ENCODE peak calls at places on chromosomes 3 and 15, in four cellular contexts. J is cardiac septum, M is LoVo, I is Right ventricle myocardium inferior. D is an unnamed sample.
A peak's percentile ranks its signal among the peaks of the same experiment; 100 is the strongest.

GRCh38 chr3:194587438-194587931 is 45.7 kb downstream of the TMEM44 start:
- DNase-seq in J (no peak), M (no peak), I (peak; percentile 83), D (no peak)

GRCh38 chr3:71510485-71510884 is 73.0 kb downstream of the FOXP1 start:
- DNase-seq in M (no peak), I (no peak), J (no peak), D (no peak)

GRCh38 chr3:141228385-141228784 is 3.2 kb upstream of the PXYLP1 start:
- DNase-seq in I (no peak), M (no peak), J (no peak), D (no peak)

GRCh38 chr3:51637941-51638471 is 33.0 kb upstream of the TEX264 start:
- DNase-seq in J (no peak), M (no peak), I (no peak), D (peak; percentile 26)

GRCh38 chr15:79724312-79724711 is 172.5 kb downstream of the MTHFS start:
- DNase-seq in J (no peak), I (no peak), M (no peak), D (no peak)

GRCh38 chr15:26115229-26115943 is 252.3 kb upstream of the ATP10A start:
- DNase-seq in J (no peak), I (no peak), M (no peak), D (no peak)

GRCh38 chr3:3089017-3089416 is 21.2 kb downstream of the IL5RA start:
- DNase-seq in J (no peak), M (no peak), I (no peak), D (no peak)

GRCh38 chr3:184241447-184242296 is 7.1 kb downstream of the ALG3 start:
- DNase-seq in M (no peak), I (no peak), J (no peak), D (no peak)

GRCh38 chr3:157369712-157370447 is 66.8 kb upstream of the PTX3 start:
- DNase-seq in J (no peak), M (no peak), I (no peak), D (no peak)

GRCh38 chr15:100116416-100117190 is 225.2 kb downstream of the ADAMTS17 start:
- DNase-seq in M (no peak), I (peak; percentile 86), J (no peak), D (no peak)

GRCh38 chr3:190288836-190289235 is 33.4 kb downstream of the CLDN1 start:
- DNase-seq in I (no peak), J (no peak), M (no peak), D (no peak)

GRCh38 chr3:133487920-133488540 is 85.5 kb upstream of the CDV3 start:
- DNase-seq in I (no peak), M (no peak), J (no peak), D (no peak)

GRCh38 chr3:65776494-65776893 is 262.2 kb downstream of the MAGI1 start:
- DNase-seq in I (no peak), M (no peak), J (no peak), D (peak; percentile 48)

GRCh38 chr15:81293728-81294500 is 30.0 kb downstream of the STARD5 start:
- DNase-seq in J (peak; percentile 81), M (no peak), I (no peak), D (no peak)

GRCh38 chr3:11306815-11307589 is 34.8 kb downstream of the ATG7 start:
- DNase-seq in J (no peak), M (no peak), I (no peak), D (no peak)

GRCh38 chr15:62993066-62993465 is 49.5 kb upstream of the TPM1 start:
- DNase-seq in J (no peak), M (no peak), I (no peak), D (no peak)

GRCh38 chr15:78360426-78360825 is 20.3 kb downstream of the CRABP1 start:
- DNase-seq in M (no peak), I (no peak), J (no peak), D (peak; percentile 18)

D was measured in GM04504.